ENCODE peak calls at places on chromosomes 7 and 10, in nine cellular contexts. C, A, R, I, B, J, N, D and Z are unnamed samples.

GRCh38 chr10:108014902-108015177 is 850.3 kb upstream of the SORCS1 start:
- DNase-seq in C (no peak), A (no peak), R (no peak), I (no peak), B (peak), J (no peak), N (no peak), D (no peak), Z (no peak)

GRCh38 chr10:103278862-103279298 is 1.9 kb downstream of the INA start:
- DNase-seq in C (no peak), A (peak), R (no peak), I (no peak), B (peak), J (no peak), N (no peak), D (peak), Z (no peak)

GRCh38 chr7:70923086-70923845 is 208.7 kb upstream of the GALNT17 start:
- DNase-seq in C (no peak), A (no peak), R (no peak), I (no peak), B (no peak), J (no peak), N (no peak), D (no peak), Z (no peak)

GRCh38 chr7:128855559-128855958 is 7.1 kb upstream of the ATP6V1F start:
- DNase-seq in C (no peak), A (no peak), R (no peak), I (no peak), B (no peak), J (no peak), N (no peak), D (no peak), Z (no peak)

GRCh38 chr10:49367600-49367999 is 28.3 kb downstream of the DRGX start:
- DNase-seq in C (no peak), A (peak), R (peak), I (no peak), B (no peak), J (no peak), N (no peak), D (no peak), Z (no peak)

GRCh38 chr7:10934292-10934691 is 39.4 kb upstream of the PHF14 start:
- DNase-seq in C (no peak), A (no peak), R (no peak), I (no peak), B (no peak), J (no peak), N (no peak), D (no peak), Z (no peak)

GRCh38 chr10:72692897-72693598 is 1.1 kb downstream of the MCU start:
- DNase-seq in C (no peak), A (no peak), R (no peak), I (no peak), B (no peak), J (no peak), N (no peak), D (peak), Z (no peak)

GRCh38 chr7:91565499-91566331 is 301.5 kb downstream of the FZD1 start:
- DNase-seq in C (peak), A (no peak), R (peak), I (no peak), B (no peak), J (no peak), N (peak), D (peak), Z (no peak)

GRCh38 chr7:85286449-85286848 is 99.6 kb upstream of the SEMA3D start:
- DNase-seq in C (no peak), A (no peak), R (no peak), I (no peak), B (no peak), J (no peak), N (no peak), D (no peak), Z (no peak)

GRCh38 chr10:69994262-69994661 is 58.4 kb upstream of the MACROH2A2 start:
- DNase-seq in C (no peak), A (peak), R (no peak), I (no peak), B (peak), J (no peak), N (no peak), D (no peak), Z (no peak)

GRCh38 chr7:100826546-100827329 is 585 bp downstream of the EPHB4 start:
- DNase-seq in C (no peak), A (no peak), R (no peak), I (no peak), B (peak), J (no peak), N (no peak), D (no peak), Z (no peak)